ENCODE peak calls at places on chromosomes 11 and 22, in four cellular contexts. One of them, this sample, is unnamed.

GRCh38 chr22:42719656-42720262 is 911 bp downstream of the A4GALT start:
- DNase-seq in upper lobe of right lung: no peak
- DNase-seq in AG09309: no peak
- DNase-seq in bronchial epithelial cell: no peak
- DNase-seq in this sample: no peak

GRCh38 chr11:15967966-15968365 is 388.4 kb downstream of the SOX6 start:
- DNase-seq in upper lobe of right lung: no peak
- DNase-seq in AG09309: no peak
- DNase-seq in bronchial epithelial cell: peak
- DNase-seq in this sample: no peak

GRCh38 chr11:72353861-72354260 is 80.5 kb downstream of the CLPB start:
- DNase-seq in upper lobe of right lung: no peak
- DNase-seq in AG09309: no peak
- DNase-seq in bronchial epithelial cell: peak
- DNase-seq in this sample: no peak

GRCh38 chr22:21448627-21449416 is 18.4 kb upstream of the TMEM191C start:
- DNase-seq in upper lobe of right lung: peak
- DNase-seq in AG09309: no peak
- DNase-seq in bronchial epithelial cell: no peak
- DNase-seq in this sample: no peak

GRCh38 chr11:123054301-123055065 is 7.5 kb downstream of the HSPA8 start:
- DNase-seq in upper lobe of right lung: no peak
- DNase-seq in AG09309: peak
- DNase-seq in bronchial epithelial cell: peak
- DNase-seq in this sample: no peak

GRCh38 chr11:19632435-19632834 is 80.2 kb upstream of the NAV2 start:
- DNase-seq in upper lobe of right lung: no peak
- DNase-seq in AG09309: peak
- DNase-seq in bronchial epithelial cell: peak
- DNase-seq in this sample: no peak

GRCh38 chr11:45473491-45473890 is 187.3 kb upstream of the SYT13 start:
- DNase-seq in upper lobe of right lung: no peak
- DNase-seq in AG09309: no peak
- DNase-seq in bronchial epithelial cell: no peak
- DNase-seq in this sample: no peak

GRCh38 chr11:127136438-127136837 is 135.9 kb upstream of the KIRREL3 start:
- DNase-seq in upper lobe of right lung: no peak
- DNase-seq in AG09309: no peak
- DNase-seq in bronchial epithelial cell: no peak
- DNase-seq in this sample: no peak

GRCh38 chr11:65727865-65728264 is 7.3 kb upstream of the RNASEH2C start:
- DNase-seq in upper lobe of right lung: no peak
- DNase-seq in AG09309: no peak
- DNase-seq in bronchial epithelial cell: no peak
- DNase-seq in this sample: no peak

GRCh38 chr11:92941676-92942571 is 27.5 kb upstream of the MTNR1B start:
- DNase-seq in upper lobe of right lung: no peak
- DNase-seq in AG09309: no peak
- DNase-seq in bronchial epithelial cell: peak
- DNase-seq in this sample: no peak

GRCh38 chr11:441418-442274 is at the start of gene ANO9:
- DNase-seq in upper lobe of right lung: peak
- DNase-seq in AG09309: no peak
- DNase-seq in bronchial epithelial cell: peak
- DNase-seq in this sample: no peak

GRCh38 chr11:48123934-48124755 is 92.5 kb upstream of the OR4B1 start:
- DNase-seq in upper lobe of right lung: no peak
- DNase-seq in AG09309: no peak
- DNase-seq in bronchial epithelial cell: no peak
- DNase-seq in this sample: no peak

GRCh38 chr11:16612801-16613400 is 125.5 kb upstream of the C11orf58 start:
- DNase-seq in upper lobe of right lung: no peak
- DNase-seq in AG09309: no peak
- DNase-seq in bronchial epithelial cell: no peak
- DNase-seq in this sample: no peak

GRCh38 chr11:116598036-116598435 is 174.8 kb downstream of the BUD13 start:
- DNase-seq in upper lobe of right lung: peak
- DNase-seq in AG09309: no peak
- DNase-seq in bronchial epithelial cell: no peak
- DNase-seq in this sample: no peak

GRCh38 chr11:2571598-2572281 is 126.9 kb downstream of the KCNQ1 start:
- DNase-seq in upper lobe of right lung: peak
- DNase-seq in AG09309: no peak
- DNase-seq in bronchial epithelial cell: no peak
- DNase-seq in this sample: no peak

GRCh38 chr11:69537126-69537525 is 55.7 kb downstream of the LINC01488 start:
- DNase-seq in upper lobe of right lung: peak
- DNase-seq in AG09309: no peak
- DNase-seq in bronchial epithelial cell: no peak
- DNase-seq in this sample: no peak

GRCh38 chr22:42863349-42863911 is 6.4 kb upstream of the ARFGAP3 start:
- DNase-seq in upper lobe of right lung: no peak
- DNase-seq in AG09309: peak
- DNase-seq in bronchial epithelial cell: peak
- DNase-seq in this sample: peak

GRCh38 chr11:65551572-65552398 is 6.4 kb downstream of the LTBP3 start:
- DNase-seq in upper lobe of right lung: peak
- DNase-seq in AG09309: no peak
- DNase-seq in bronchial epithelial cell: peak
- DNase-seq in this sample: no peak

GRCh38 chr22:29700206-29700948 is 19.4 kb upstream of the CABP7 start:
- DNase-seq in upper lobe of right lung: no peak
- DNase-seq in AG09309: no peak
- DNase-seq in bronchial epithelial cell: no peak
- DNase-seq in this sample: no peak

GRCh38 chr22:27113211-27114030 is 456.0 kb downstream of the MIAT start:
- DNase-seq in upper lobe of right lung: no peak
- DNase-seq in AG09309: peak
- DNase-seq in bronchial epithelial cell: peak
- DNase-seq in this sample: peak

GRCh38 chr11:126153999-126154398 is 57.5 kb downstream of the RPUSD4 start:
- DNase-seq in upper lobe of right lung: no peak
- DNase-seq in AG09309: no peak
- DNase-seq in bronchial epithelial cell: no peak
- DNase-seq in this sample: peak

GRCh38 chr22:27460596-27461347 is 340.8 kb downstream of the MN1 start:
- DNase-seq in upper lobe of right lung: no peak
- DNase-seq in AG09309: no peak
- DNase-seq in bronchial epithelial cell: no peak
- DNase-seq in this sample: no peak

GRCh38 chr11:113732092-113732491 is 26.0 kb upstream of the TMPRSS5 start:
- DNase-seq in upper lobe of right lung: no peak
- DNase-seq in AG09309: no peak
- DNase-seq in bronchial epithelial cell: no peak
- DNase-seq in this sample: no peak

GRCh38 chr11:1177771-1178090 is 20.0 kb downstream of the MUC5AC start:
- DNase-seq in upper lobe of right lung: no peak
- DNase-seq in AG09309: no peak
- DNase-seq in bronchial epithelial cell: no peak
- DNase-seq in this sample: no peak

GRCh38 chr22:22865311-22866072 is 22.1 kb upstream of the IGLL5 start:
- DNase-seq in upper lobe of right lung: no peak
- DNase-seq in AG09309: no peak
- DNase-seq in bronchial epithelial cell: no peak
- DNase-seq in this sample: no peak

GRCh38 chr22:48756146-48757111 is 1071.2 kb downstream of the BRD1 start:
- DNase-seq in upper lobe of right lung: no peak
- DNase-seq in AG09309: no peak
- DNase-seq in bronchial epithelial cell: no peak
- DNase-seq in this sample: no peak

GRCh38 chr11:2223153-2223794 is 47.1 kb downstream of the ASCL2 start:
- DNase-seq in upper lobe of right lung: no peak
- DNase-seq in AG09309: no peak
- DNase-seq in bronchial epithelial cell: no peak
- DNase-seq in this sample: no peak

GRCh38 chr22:49948958-49949913 is 11.3 kb upstream of the PIM3 start:
- DNase-seq in upper lobe of right lung: peak
- DNase-seq in AG09309: no peak
- DNase-seq in bronchial epithelial cell: no peak
- DNase-seq in this sample: no peak
- H3K4me3 ChIP-seq in upper lobe of right lung: peak
- H3K4me3 ChIP-seq in AG09309: no peak
- H3K4me3 ChIP-seq in bronchial epithelial cell: peak
- H3K4me3 ChIP-seq in this sample: no peak

GRCh38 chr22:37636186-37636948 is 3.1 kb upstream of the SH3BP1 start:
- DNase-seq in upper lobe of right lung: no peak
- DNase-seq in AG09309: no peak
- DNase-seq in bronchial epithelial cell: no peak
- DNase-seq in this sample: no peak
- TF ChIP-seq CTCF in upper lobe of right lung: no peak
- TF ChIP-seq CTCF in AG09309: peak
- TF ChIP-seq CTCF in bronchial epithelial cell: peak
- TF ChIP-seq CTCF in this sample: peak

DNA sequence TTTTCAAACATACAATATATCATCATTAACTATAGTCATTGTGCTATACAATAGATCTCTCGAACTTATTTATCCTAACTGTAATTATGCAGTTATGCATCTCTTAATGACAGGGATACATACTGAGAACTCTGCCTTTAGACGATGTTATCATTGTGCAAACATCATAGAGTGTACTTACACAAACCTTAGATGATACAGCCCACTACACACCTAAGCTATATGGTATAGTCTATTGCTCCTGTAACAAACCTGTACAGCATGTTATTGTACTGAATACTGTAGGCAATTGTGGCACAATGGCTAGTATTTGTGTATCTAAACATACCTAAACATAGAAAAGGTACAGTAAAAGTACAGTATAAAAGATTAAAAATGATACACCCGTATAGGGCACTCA is 27.4 kb upstream of the NRGN start:
- DNase-seq in upper lobe of right lung: no peak
- DNase-seq in AG09309: no peak
- DNase-seq in bronchial epithelial cell: no peak
- DNase-seq in this sample: no peak
- H3K4me3 ChIP-seq in upper lobe of right lung: no peak
- H3K4me3 ChIP-seq in AG09309: no peak
- H3K4me3 ChIP-seq in bronchial epithelial cell: no peak
- H3K4me3 ChIP-seq in this sample: no peak

DNA sequence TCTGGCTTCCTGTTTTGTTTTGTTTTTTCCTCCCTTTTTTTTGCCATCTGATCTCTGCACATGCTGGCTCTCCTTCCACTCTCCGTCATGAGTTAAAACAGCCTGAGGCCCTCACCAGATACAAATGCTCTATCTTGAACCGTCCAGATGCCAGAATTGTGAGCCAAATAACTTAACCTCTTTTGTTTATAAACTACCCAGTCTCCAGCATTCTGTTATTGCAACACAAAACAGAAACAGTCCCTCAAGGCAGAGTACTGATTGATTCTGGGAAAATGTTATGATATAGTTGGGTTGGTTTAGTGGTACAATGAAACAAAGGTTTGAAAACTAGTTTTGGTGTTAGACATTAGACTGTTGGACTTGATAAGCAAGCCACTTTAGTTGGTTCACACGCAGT is 1390.0 kb upstream of the RAG2 start:
- DNase-seq in upper lobe of right lung: no peak
- DNase-seq in AG09309: no peak
- DNase-seq in bronchial epithelial cell: peak
- DNase-seq in this sample: no peak
- TF ChIP-seq CTCF in upper lobe of right lung: no peak
- TF ChIP-seq CTCF in AG09309: no peak
- TF ChIP-seq CTCF in bronchial epithelial cell: no peak
- TF ChIP-seq CTCF in this sample: no peak

DNA sequence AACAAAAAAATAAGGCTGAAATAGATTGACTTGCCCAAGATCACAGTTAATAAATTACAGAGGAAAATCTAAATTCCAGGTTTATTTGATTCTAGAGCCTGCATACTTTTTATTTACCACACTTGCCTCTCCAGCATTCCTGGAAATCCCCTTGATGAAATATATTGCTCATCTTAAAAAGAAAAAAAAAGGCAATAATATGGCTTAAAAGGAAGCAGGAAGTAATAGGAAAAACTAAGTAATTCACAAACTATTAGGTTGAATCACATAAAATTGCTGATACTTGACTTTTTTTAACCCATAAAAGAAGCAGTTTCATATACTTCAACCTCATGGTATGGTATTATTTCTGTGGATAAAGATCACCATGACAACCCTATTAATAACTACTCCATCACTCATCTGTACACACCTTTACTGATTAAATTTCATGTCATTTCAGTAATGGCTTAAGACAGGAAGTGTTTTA is 52.9 kb downstream of the COPB1 start:
- DNase-seq in upper lobe of right lung: no peak
- DNase-seq in AG09309: no peak
- DNase-seq in bronchial epithelial cell: peak
- DNase-seq in this sample: peak
- H3K4me3 ChIP-seq in upper lobe of right lung: no peak
- H3K4me3 ChIP-seq in AG09309: no peak
- H3K4me3 ChIP-seq in bronchial epithelial cell: no peak
- H3K4me3 ChIP-seq in this sample: no peak

GRCh38 chr11:133889188-133889587 is 43.9 kb upstream of the SPATA19 start:
- DNase-seq in upper lobe of right lung: no peak
- DNase-seq in AG09309: no peak
- DNase-seq in bronchial epithelial cell: no peak
- DNase-seq in this sample: no peak
- TF ChIP-seq CTCF in upper lobe of right lung: no peak
- TF ChIP-seq CTCF in AG09309: no peak
- TF ChIP-seq CTCF in bronchial epithelial cell: no peak
- TF ChIP-seq CTCF in this sample: no peak

DNA sequence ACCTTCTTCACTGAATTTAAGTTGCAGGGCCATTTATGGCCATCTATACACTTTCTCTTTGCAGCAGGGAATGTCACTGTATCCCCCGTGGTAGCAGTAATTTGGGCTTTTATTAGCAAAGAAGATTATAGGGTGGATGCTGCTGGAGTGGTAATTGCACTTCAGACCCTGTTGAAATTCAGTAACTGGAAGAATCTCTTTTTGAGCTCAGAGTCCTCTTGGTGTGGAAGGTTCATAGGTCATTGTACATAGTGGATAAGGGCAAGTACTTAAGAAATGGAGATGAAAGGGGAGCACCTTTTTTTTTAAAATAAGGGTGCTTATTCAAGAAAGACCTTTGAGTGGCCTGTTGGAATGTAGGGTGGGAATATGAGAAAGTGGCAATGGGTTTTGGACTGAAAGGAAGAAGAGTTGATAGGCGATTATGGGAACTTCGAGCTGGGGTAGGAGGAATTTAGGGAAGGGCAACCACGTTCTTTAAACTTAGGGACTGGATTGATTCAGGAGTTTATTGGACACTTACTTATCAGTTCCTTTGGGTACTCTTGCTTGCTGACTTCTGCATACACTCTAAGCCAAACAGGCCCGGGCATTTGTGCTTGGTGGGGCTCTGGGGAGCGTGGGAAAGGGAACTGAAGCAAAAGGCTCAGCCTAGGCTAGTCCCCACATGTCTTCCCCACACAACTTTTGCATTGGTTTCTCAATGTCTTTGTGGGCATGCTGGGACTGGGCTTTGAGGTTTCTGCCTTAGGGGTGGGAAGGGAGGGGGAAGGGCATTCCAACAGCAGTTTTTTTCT is 26.5 kb downstream of the CTNND1 start:
- DNase-seq in upper lobe of right lung: no peak
- DNase-seq in AG09309: no peak
- DNase-seq in bronchial epithelial cell: peak
- DNase-seq in this sample: no peak
- H3K4me3 ChIP-seq in upper lobe of right lung: no peak
- H3K4me3 ChIP-seq in AG09309: no peak
- H3K4me3 ChIP-seq in bronchial epithelial cell: no peak
- H3K4me3 ChIP-seq in this sample: no peak

This sample was measured in epithelial cell of proximal tubule.